ENCODE peak calls at places on chromosomes 11 and 22, in nine cellular contexts. One of them, this sample, is unnamed. For H3K9me3, the result is how much of the 10 kb centered on the place peaks cover.

GRCh38 chr11:84714316-84714780 is 912.8 kb downstream of the DLG2 start:
- DNase-seq in transverse colon: peak
- DNase-seq in left ventricle myocardium inferior: peak
- DNase-seq in SJSA1: peak
- DNase-seq in right atrium auricular region: no peak
- DNase-seq in heart right ventricle: peak
- DNase-seq in mammary epithelial cell: peak
- DNase-seq in cardiac muscle cell: peak
- DNase-seq in PC-3: peak
- DNase-seq in this sample: no peak

GRCh38 chr22:49770454-49771265 is 57.0 kb downstream of the BRD1 start:
- DNase-seq in right atrium auricular region: no peak
- DNase-seq in cardiac muscle cell: no peak
- DNase-seq in transverse colon: no peak
- DNase-seq in SJSA1: no peak
- DNase-seq in PC-3: no peak
- DNase-seq in left ventricle myocardium inferior: peak
- DNase-seq in heart right ventricle: no peak
- DNase-seq in mammary epithelial cell: no peak
- DNase-seq in this sample: no peak

GRCh38 chr22:35349704-35350538 is 31.0 kb upstream of the HMOX1 start:
- DNase-seq in transverse colon: no peak
- DNase-seq in left ventricle myocardium inferior: no peak
- DNase-seq in mammary epithelial cell: no peak
- DNase-seq in PC-3: no peak
- DNase-seq in SJSA1: no peak
- DNase-seq in heart right ventricle: no peak
- DNase-seq in right atrium auricular region: no peak
- DNase-seq in cardiac muscle cell: no peak
- DNase-seq in this sample: no peak

GRCh38 chr11:85385561-85385960 is 241.6 kb downstream of the DLG2 start:
- DNase-seq in SJSA1: no peak
- DNase-seq in transverse colon: no peak
- DNase-seq in heart right ventricle: no peak
- DNase-seq in PC-3: no peak
- DNase-seq in mammary epithelial cell: no peak
- DNase-seq in left ventricle myocardium inferior: no peak
- DNase-seq in cardiac muscle cell: no peak
- DNase-seq in right atrium auricular region: no peak
- DNase-seq in this sample: no peak

GRCh38 chr22:27896251-27896650 is 22.8 kb downstream of the PITPNB start:
- DNase-seq in cardiac muscle cell: no peak
- DNase-seq in PC-3: no peak
- DNase-seq in heart right ventricle: peak
- DNase-seq in left ventricle myocardium inferior: peak
- DNase-seq in transverse colon: peak
- DNase-seq in mammary epithelial cell: no peak
- DNase-seq in right atrium auricular region: no peak
- DNase-seq in SJSA1: no peak
- DNase-seq in this sample: no peak

GRCh38 chr22:44211256-44211945 is 30.7 kb downstream of the PARVG start:
- DNase-seq in heart right ventricle: no peak
- DNase-seq in left ventricle myocardium inferior: no peak
- DNase-seq in cardiac muscle cell: no peak
- DNase-seq in SJSA1: no peak
- DNase-seq in PC-3: no peak
- DNase-seq in right atrium auricular region: peak
- DNase-seq in transverse colon: peak
- DNase-seq in mammary epithelial cell: no peak
- DNase-seq in this sample: no peak

GRCh38 chr11:76512851-76513653 is 68.2 kb downstream of the EMSY start:
- DNase-seq in left ventricle myocardium inferior: no peak
- DNase-seq in mammary epithelial cell: peak
- DNase-seq in transverse colon: no peak
- DNase-seq in cardiac muscle cell: peak
- DNase-seq in SJSA1: no peak
- DNase-seq in PC-3: peak
- DNase-seq in heart right ventricle: no peak
- DNase-seq in right atrium auricular region: no peak
- DNase-seq in this sample: no peak

GRCh38 chr11:12430912-12431311 is 53.5 kb downstream of the PARVA start:
- DNase-seq in mammary epithelial cell: peak
- DNase-seq in right atrium auricular region: peak
- DNase-seq in heart right ventricle: peak
- DNase-seq in transverse colon: peak
- DNase-seq in left ventricle myocardium inferior: no peak
- DNase-seq in PC-3: peak
- DNase-seq in cardiac muscle cell: no peak
- DNase-seq in SJSA1: no peak
- DNase-seq in this sample: peak

GRCh38 chr11:63564785-63565350 is 1.7 kb upstream of the PLAAT2 start:
- DNase-seq in heart right ventricle: no peak
- DNase-seq in right atrium auricular region: no peak
- DNase-seq in left ventricle myocardium inferior: no peak
- DNase-seq in mammary epithelial cell: peak
- DNase-seq in PC-3: peak
- DNase-seq in SJSA1: peak
- DNase-seq in transverse colon: peak
- DNase-seq in cardiac muscle cell: no peak
- DNase-seq in this sample: no peak

GRCh38 chr11:12864316-12865156 is 144.6 kb upstream of the RASSF10 start:
- DNase-seq in transverse colon: no peak
- DNase-seq in cardiac muscle cell: peak
- DNase-seq in mammary epithelial cell: peak
- DNase-seq in SJSA1: peak
- DNase-seq in PC-3: peak
- DNase-seq in left ventricle myocardium inferior: no peak
- DNase-seq in heart right ventricle: no peak
- DNase-seq in right atrium auricular region: no peak
- DNase-seq in this sample: no peak

GRCh38 chr22:18968011-18968749 is 32.1 kb upstream of the PRODH start:
- DNase-seq in right atrium auricular region: no peak
- DNase-seq in transverse colon: no peak
- DNase-seq in cardiac muscle cell: peak
- DNase-seq in PC-3: peak
- DNase-seq in mammary epithelial cell: no peak
- DNase-seq in left ventricle myocardium inferior: no peak
- DNase-seq in heart right ventricle: peak
- DNase-seq in SJSA1: no peak
- DNase-seq in this sample: no peak

GRCh38 chr11:114440971-114441810 is 1.9 kb downstream of the REXO2 start:
- DNase-seq in heart right ventricle: no peak
- DNase-seq in mammary epithelial cell: no peak
- DNase-seq in cardiac muscle cell: no peak
- DNase-seq in transverse colon: no peak
- DNase-seq in PC-3: peak
- DNase-seq in right atrium auricular region: no peak
- DNase-seq in left ventricle myocardium inferior: no peak
- DNase-seq in SJSA1: no peak
- DNase-seq in this sample: no peak

GRCh38 chr11:12625438-12626071 is 48.7 kb upstream of the TEAD1 start:
- DNase-seq in heart right ventricle: no peak
- DNase-seq in cardiac muscle cell: no peak
- DNase-seq in PC-3: peak
- DNase-seq in SJSA1: peak
- DNase-seq in transverse colon: no peak
- DNase-seq in right atrium auricular region: no peak
- DNase-seq in mammary epithelial cell: peak
- DNase-seq in left ventricle myocardium inferior: no peak
- DNase-seq in this sample: no peak

GRCh38 chr22:22925795-22926358 is 38.3 kb downstream of the IGLL5 start:
- DNase-seq in cardiac muscle cell: no peak
- DNase-seq in heart right ventricle: no peak
- DNase-seq in right atrium auricular region: no peak
- DNase-seq in left ventricle myocardium inferior: no peak
- DNase-seq in SJSA1: no peak
- DNase-seq in transverse colon: no peak
- DNase-seq in mammary epithelial cell: no peak
- DNase-seq in PC-3: peak
- DNase-seq in this sample: no peak

GRCh38 chr11:69931994-69932910 is 113.0 kb upstream of the FGF3 start:
- DNase-seq in left ventricle myocardium inferior: peak
- DNase-seq in mammary epithelial cell: no peak
- DNase-seq in PC-3: no peak
- DNase-seq in heart right ventricle: no peak
- DNase-seq in SJSA1: no peak
- DNase-seq in transverse colon: no peak
- DNase-seq in right atrium auricular region: no peak
- DNase-seq in cardiac muscle cell: no peak
- DNase-seq in this sample: no peak

GRCh38 chr11:69636512-69636866 is 4.5 kb upstream of the CCND1 start:
- DNase-seq in mammary epithelial cell: no peak
- DNase-seq in left ventricle myocardium inferior: peak
- DNase-seq in heart right ventricle: peak
- DNase-seq in SJSA1: peak
- DNase-seq in transverse colon: peak
- DNase-seq in cardiac muscle cell: peak
- DNase-seq in right atrium auricular region: peak
- DNase-seq in PC-3: peak
- DNase-seq in this sample: no peak

GRCh38 chr11:116513894-116514293 is 258.9 kb downstream of the BUD13 start:
- DNase-seq in left ventricle myocardium inferior: peak
- DNase-seq in cardiac muscle cell: peak
- DNase-seq in heart right ventricle: peak
- DNase-seq in right atrium auricular region: no peak
- DNase-seq in transverse colon: peak
- DNase-seq in mammary epithelial cell: no peak
- DNase-seq in PC-3: peak
- DNase-seq in SJSA1: no peak
- DNase-seq in this sample: no peak

DNA sequence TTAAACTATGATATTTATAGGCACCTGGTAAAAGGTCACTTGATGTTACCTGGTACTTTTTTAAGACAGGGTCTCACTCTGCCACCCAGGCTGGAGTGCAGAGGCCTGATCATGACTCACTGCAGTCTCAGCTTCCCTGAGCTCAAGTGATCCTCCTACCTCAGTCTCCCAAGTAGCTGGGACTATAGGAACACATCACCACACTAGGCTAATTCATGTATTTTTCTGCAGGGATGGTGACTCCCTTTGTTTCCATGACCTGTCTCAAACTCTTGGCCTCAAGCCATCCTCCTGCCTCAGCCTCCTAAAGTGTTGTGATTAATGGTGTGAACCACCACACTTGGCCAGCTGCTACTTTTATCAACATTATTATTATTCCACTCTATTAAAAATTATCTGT is 47.6 kb downstream of the OR4C45 start:
- DNase-seq in mammary epithelial cell: no peak
- DNase-seq in transverse colon: no peak
- DNase-seq in SJSA1: no peak
- DNase-seq in left ventricle myocardium inferior: no peak
- DNase-seq in heart right ventricle: no peak
- DNase-seq in cardiac muscle cell: no peak
- DNase-seq in right atrium auricular region: no peak
- DNase-seq in PC-3: no peak
- DNase-seq in this sample: no peak
- H3K9me3 ChIP-seq in mammary epithelial cell: under half
- H3K9me3 ChIP-seq in transverse colon: under half
- H3K9me3 ChIP-seq in SJSA1: under half
- H3K9me3 ChIP-seq in left ventricle myocardium inferior: under half
- H3K9me3 ChIP-seq in heart right ventricle: under half
- H3K9me3 ChIP-seq in cardiac muscle cell: under half
- H3K9me3 ChIP-seq in right atrium auricular region: under half
- H3K9me3 ChIP-seq in PC-3: under half
- H3K9me3 ChIP-seq in this sample: under half

DNA sequence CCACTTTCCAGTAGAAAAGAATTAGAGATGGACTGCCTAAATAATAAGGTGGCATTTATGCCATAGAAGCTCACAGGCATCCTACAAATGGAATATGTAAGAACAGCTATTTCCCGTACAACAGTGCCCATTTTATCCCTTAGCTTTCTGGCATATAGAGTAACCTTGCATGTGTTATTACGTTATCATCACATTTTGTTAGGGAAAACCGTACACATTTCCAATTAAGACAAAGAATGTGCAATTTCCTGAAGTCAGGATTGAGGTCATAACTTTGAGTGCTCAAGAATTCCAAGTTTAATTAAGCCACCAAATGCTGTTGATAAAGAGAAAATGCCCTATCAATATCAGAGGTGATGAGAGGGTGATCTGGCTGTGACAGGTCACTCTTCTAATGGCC is 58.9 kb downstream of the LDLRAD3 start:
- DNase-seq in left ventricle myocardium inferior: no peak
- DNase-seq in mammary epithelial cell: no peak
- DNase-seq in SJSA1: no peak
- DNase-seq in transverse colon: no peak
- DNase-seq in cardiac muscle cell: no peak
- DNase-seq in right atrium auricular region: no peak
- DNase-seq in heart right ventricle: no peak
- DNase-seq in PC-3: no peak
- DNase-seq in this sample: no peak
- H3K9me3 ChIP-seq in left ventricle myocardium inferior: under half
- H3K9me3 ChIP-seq in mammary epithelial cell: under half
- H3K9me3 ChIP-seq in SJSA1: under half
- H3K9me3 ChIP-seq in transverse colon: under half
- H3K9me3 ChIP-seq in cardiac muscle cell: under half
- H3K9me3 ChIP-seq in right atrium auricular region: under half
- H3K9me3 ChIP-seq in heart right ventricle: under half
- H3K9me3 ChIP-seq in PC-3: under half
- H3K9me3 ChIP-seq in this sample: under half

GRCh38 chr22:47690586-47690985 is 928.1 kb downstream of the TBC1D22A start:
- DNase-seq in SJSA1: no peak
- DNase-seq in transverse colon: no peak
- DNase-seq in right atrium auricular region: no peak
- DNase-seq in heart right ventricle: no peak
- DNase-seq in mammary epithelial cell: no peak
- DNase-seq in left ventricle myocardium inferior: no peak
- DNase-seq in cardiac muscle cell: no peak
- DNase-seq in PC-3: no peak
- DNase-seq in this sample: no peak
- H3K9me3 ChIP-seq in SJSA1: under half
- H3K9me3 ChIP-seq in transverse colon: under half
- H3K9me3 ChIP-seq in right atrium auricular region: under half
- H3K9me3 ChIP-seq in heart right ventricle: under half
- H3K9me3 ChIP-seq in mammary epithelial cell: under half
- H3K9me3 ChIP-seq in left ventricle myocardium inferior: under half
- H3K9me3 ChIP-seq in cardiac muscle cell: under half
- H3K9me3 ChIP-seq in PC-3: under half
- H3K9me3 ChIP-seq in this sample: under half

DNA sequence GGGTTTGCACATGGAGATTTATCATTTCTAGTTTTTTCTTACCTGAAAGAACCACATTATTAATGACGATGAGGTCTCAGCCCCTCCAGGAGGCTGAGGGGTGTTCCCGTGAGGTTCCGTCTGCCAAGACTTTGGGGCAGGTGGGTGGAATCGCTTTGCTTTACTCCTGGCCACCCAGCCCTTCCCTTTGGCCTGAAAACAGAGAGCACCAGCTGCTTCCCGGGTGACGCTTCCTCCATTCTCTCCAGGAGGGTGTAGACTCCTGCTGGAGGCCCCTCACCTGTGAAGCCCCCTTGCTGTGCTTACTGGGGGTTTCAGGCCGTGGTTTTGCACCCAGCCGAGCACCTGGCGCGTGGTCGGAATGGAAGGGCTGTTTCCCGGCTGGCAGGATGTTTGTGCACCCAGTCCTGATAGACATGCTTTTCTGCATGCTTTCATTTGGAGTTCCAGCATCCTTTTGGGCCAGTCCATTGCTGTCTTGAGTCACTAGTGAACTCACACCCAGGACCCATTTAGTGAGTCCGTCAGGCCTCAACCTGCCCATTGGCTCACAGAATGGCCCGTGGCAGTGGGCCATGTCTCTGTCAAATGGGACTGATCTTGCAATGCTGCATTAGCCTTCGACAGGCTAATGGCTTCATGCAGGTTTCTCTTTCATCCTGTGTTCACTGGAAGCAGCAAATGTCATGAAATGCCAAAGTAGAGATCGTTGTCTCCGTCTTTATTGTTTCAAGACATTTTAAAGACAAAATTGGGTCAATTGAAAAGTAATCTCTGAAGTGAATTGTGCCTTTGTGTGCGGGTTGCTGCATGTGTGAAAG is 360.8 kb downstream of the TBC1D22A start:
- DNase-seq in PC-3: no peak
- DNase-seq in cardiac muscle cell: no peak
- DNase-seq in SJSA1: no peak
- DNase-seq in transverse colon: no peak
- DNase-seq in right atrium auricular region: no peak
- DNase-seq in mammary epithelial cell: peak
- DNase-seq in heart right ventricle: no peak
- DNase-seq in left ventricle myocardium inferior: no peak
- DNase-seq in this sample: no peak
- H3K9me3 ChIP-seq in PC-3: under half
- H3K9me3 ChIP-seq in cardiac muscle cell: under half
- H3K9me3 ChIP-seq in SJSA1: under half
- H3K9me3 ChIP-seq in transverse colon: under half
- H3K9me3 ChIP-seq in right atrium auricular region: under half
- H3K9me3 ChIP-seq in mammary epithelial cell: under half
- H3K9me3 ChIP-seq in heart right ventricle: under half
- H3K9me3 ChIP-seq in left ventricle myocardium inferior: under half
- H3K9me3 ChIP-seq in this sample: under half